ENCODE peak calls at places on chromosomes 5 and 9, in eight cellular contexts. L is cardiac muscle cell, E is heart left ventricle, T is A549, P is fibroblast of mammary gland, A is IMR-90, H is stomach, Q is GM12865. O is an unnamed sample.

GRCh38 chr9:80922544-80922943 is 766.8 kb downstream of the TLE1 start:
- DNase-seq in L (no peak), E (no peak), T (no peak), P (no peak), A (no peak), H (no peak), Q (no peak), O (no peak)

GRCh38 chr5:128083811-128084227 is 253 bp downstream of the SLC12A2 start:
- DNase-seq in L (peak; percentile 73), E (no peak), T (no peak), P (peak; percentile 31), A (peak; percentile 52), H (no peak), Q (no peak), O (peak; percentile 65)

GRCh38 chr9:114227288-114228033 is 72.1 kb downstream of the COL27A1 start:
- DNase-seq in L (no peak), E (no peak), T (no peak), P (no peak), A (no peak), H (no peak), Q (no peak), O (no peak)

GRCh38 chr5:1660511-1660910 is 136.8 kb upstream of the LPCAT1 start:
- DNase-seq in L (no peak), E (no peak), T (no peak), P (no peak), A (no peak), H (no peak), Q (no peak), O (no peak)

GRCh38 chr5:61200582-61201155 is 38.4 kb upstream of the SMIM15 start:
- DNase-seq in L (peak; percentile 55), E (no peak), T (no peak), P (no peak), A (peak; percentile 26), H (no peak), Q (peak; percentile 77), O (no peak)

GRCh38 chr9:89171693-89172092 is 6.9 kb downstream of the SHC3 start:
- DNase-seq in L (no peak), E (no peak), T (no peak), P (no peak), A (no peak), H (no peak), Q (no peak), O (no peak)

GRCh38 chr5:10330511-10331105 is 22.9 kb upstream of the MARCHF6 start:
- DNase-seq in L (no peak), E (no peak), T (no peak), P (no peak), A (no peak), H (no peak), Q (no peak), O (no peak)

GRCh38 chr5:112628219-112628618 is 109.5 kb upstream of the APC start:
- DNase-seq in L (no peak), E (no peak), T (no peak), P (no peak), A (no peak), H (no peak), Q (no peak), O (no peak)

GRCh38 chr9:137277329-137278041 is at the start of gene TOR4A:
- DNase-seq in L (peak; percentile 91), E (peak; percentile 94), T (peak; percentile 92), P (peak; percentile 78), A (peak; percentile 86), H (peak; percentile 92), Q (peak; percentile 91), O (peak; percentile 89)

GRCh38 chr5:74337252-74338100 is 303.1 kb downstream of the ENC1 start:
- DNase-seq in L (no peak), E (no peak), T (no peak), P (no peak), A (no peak), H (no peak), Q (no peak), O (no peak)

GRCh38 chr5:105812356-105812755 is 1858.4 kb downstream of the EFNA5 start:
- DNase-seq in L (peak; percentile 2), E (no peak), T (no peak), P (peak; percentile 7), A (peak; percentile 62), H (no peak), Q (no peak), O (no peak)

GRCh38 chr5:17426104-17426739 is 71.8 kb upstream of the TAF11L2 start:
- DNase-seq in L (no peak), E (no peak), T (no peak), P (no peak), A (no peak), H (no peak), Q (peak; percentile 51), O (no peak)

GRCh38 chr9:127384016-127384730 is 12.8 kb upstream of the SLC2A8 start:
- DNase-seq in L (no peak), E (no peak), T (no peak), P (no peak), A (no peak), H (no peak), Q (no peak), O (no peak)

GRCh38 chr9:99533421-99533820 is 288.3 kb upstream of the NR4A3 start:
- DNase-seq in L (no peak), E (no peak), T (no peak), P (no peak), A (no peak), H (no peak), Q (peak; percentile 13), O (no peak)

GRCh38 chr5:157986431-157986990 is 127.6 kb upstream of the CLINT1 start:
- DNase-seq in L (no peak), E (no peak), T (no peak), P (no peak), A (no peak), H (no peak), Q (no peak), O (no peak)

GRCh38 chr9:127583605-127584053 is 28.4 kb upstream of the STXBP1 start:
- DNase-seq in L (peak; percentile 69), E (no peak), T (no peak), P (peak; percentile 69), A (peak; percentile 71), H (no peak), Q (no peak), O (peak; percentile 66)

GRCh38 chr9:95036676-95037075 is 280.8 kb downstream of the FANCC start:
- DNase-seq in L (no peak), E (no peak), T (no peak), P (no peak), A (no peak), H (no peak), Q (no peak), O (no peak)

GRCh38 chr9:734831-735511 is 106.5 kb upstream of the DMRT1 start:
- DNase-seq in L (peak; percentile 96), E (peak; percentile 56), T (peak; percentile 22), P (peak; percentile 95), A (peak; percentile 97), H (no peak), Q (no peak), O (peak; percentile 96)

GRCh38 chr5:159224471-159224870 is 15.1 kb upstream of the RNF145 start:
- DNase-seq in L (no peak), E (no peak), T (no peak), P (no peak), A (no peak), H (no peak), Q (no peak), O (no peak)

GRCh38 chr5:11822598-11822997 is 81.6 kb downstream of the CTNND2 start:
- DNase-seq in L (no peak), E (no peak), T (no peak), P (no peak), A (no peak), H (no peak), Q (no peak), O (no peak)
- H3K4me3 ChIP-seq in L (no peak overlapping the region), E (no peak overlapping the region), T (no peak overlapping the region), P (no peak overlapping the region), A (no peak overlapping the region), H (no peak overlapping the region), Q (no peak overlapping the region), O (no peak overlapping the region)

GRCh38 chr5:90707698-90708097 is 149.1 kb downstream of the ADGRV1 start:
- DNase-seq in L (no peak), E (no peak), T (no peak), P (no peak), A (no peak), H (no peak), Q (no peak), O (no peak)

DNA sequence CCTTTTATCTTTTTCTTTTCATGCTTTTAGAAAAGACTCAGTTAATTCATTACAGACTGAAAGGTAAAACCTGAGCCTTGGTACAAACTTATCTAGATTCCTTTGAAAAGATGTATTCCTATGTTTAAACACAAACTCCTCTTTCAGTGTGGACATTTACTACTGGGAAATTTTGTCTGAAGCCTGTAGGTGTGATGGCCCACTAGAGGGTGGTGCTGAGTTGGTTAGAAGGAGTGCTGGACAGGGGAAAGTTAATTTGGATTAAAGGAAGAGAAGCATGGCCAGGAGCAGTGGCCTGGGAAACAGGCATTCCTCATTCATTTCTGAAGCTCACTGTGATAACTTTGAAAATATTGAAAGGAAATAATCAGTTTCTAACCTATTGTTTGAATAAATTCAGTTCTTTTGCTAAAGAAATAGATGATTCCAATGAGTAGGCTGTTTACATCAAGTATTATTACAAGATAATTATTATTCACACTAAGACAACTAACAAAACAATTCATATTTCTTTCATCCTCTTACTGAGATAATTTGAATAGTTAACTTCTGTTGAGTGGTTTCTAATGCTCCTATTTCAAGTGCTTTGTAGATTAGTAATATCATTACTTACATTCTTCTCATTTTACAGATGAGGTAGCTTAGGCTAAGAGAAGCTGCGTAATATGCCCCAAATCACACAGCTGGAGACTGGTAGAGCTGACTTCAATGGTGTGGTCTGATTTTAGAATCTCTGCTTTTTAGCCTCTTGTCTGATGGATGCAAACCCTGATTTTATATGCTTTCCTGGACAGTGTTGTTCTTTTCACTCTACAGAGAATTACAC is 150.9 kb downstream of the ADGRV1 start:
- DNase-seq in L (peak; percentile 52), E (peak; percentile 21), T (peak; percentile 53), P (peak; percentile 47), A (peak; percentile 25), H (peak; percentile 30), Q (peak; percentile 53), O (peak; percentile 54)
- TF ChIP-seq CTCF in L (peak; percentile 77), E (peak; percentile 30), T (peak; percentile 64), P (peak; percentile 72), A (peak; percentile 49), H (peak; percentile 40), Q (peak; percentile 73), O (peak; percentile 88)

DNA sequence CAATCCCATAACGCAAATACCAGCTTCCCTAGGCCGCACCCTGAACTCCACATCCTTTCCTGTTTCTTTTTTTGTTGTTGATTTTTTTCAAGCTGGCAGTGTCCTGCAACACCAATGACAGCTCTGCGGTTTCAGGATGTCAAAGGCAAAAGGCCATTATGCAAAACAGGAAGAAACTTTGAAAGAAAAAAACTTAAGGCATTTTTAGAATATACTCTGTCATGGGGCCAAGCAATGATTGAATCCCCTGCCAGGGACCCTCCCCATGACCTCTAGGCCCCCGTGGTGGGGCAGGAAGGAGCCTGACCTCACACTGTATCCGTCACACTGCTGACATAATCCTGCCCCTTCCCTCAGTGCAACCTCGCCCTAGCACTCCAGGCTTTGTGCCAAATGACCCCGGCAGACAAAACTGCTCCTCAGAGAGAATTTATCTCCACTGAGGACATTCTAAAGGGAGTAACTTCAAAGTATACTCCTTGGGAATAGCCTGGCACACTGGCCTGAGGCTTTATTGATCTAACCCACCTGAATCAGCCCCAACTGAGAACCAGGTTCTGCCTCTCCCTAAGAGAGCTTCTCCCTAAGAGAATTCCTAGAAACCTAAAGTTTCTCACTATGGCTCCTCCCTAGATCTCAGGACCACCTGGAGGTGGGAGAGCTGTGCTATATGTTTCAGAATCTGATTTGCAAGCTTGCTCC is 7.9 kb downstream of the B4GALT1 start:
- DNase-seq in L (peak; percentile 75), E (peak; percentile 89), T (peak; percentile 69), P (peak; percentile 83), A (peak; percentile 35), H (no peak), Q (peak; percentile 60), O (peak; percentile 61)
- H3K4me3 ChIP-seq in L (no peak overlapping the region), E (peak overlapping the region; percentile 33), T (peak overlapping the region; percentile 32), P (no peak overlapping the region), A (no peak overlapping the region), H (no peak overlapping the region), Q (peak overlapping the region; percentile 42), O (no peak overlapping the region)

GRCh38 chr5:177189965-177190364 is 56.4 kb downstream of the NSD1 start:
- DNase-seq in L (no peak), E (no peak), T (no peak), P (no peak), A (no peak), H (no peak), Q (no peak), O (no peak)
- TF ChIP-seq CTCF in L (no peak), E (no peak), T (no peak), P (no peak), A (no peak), H (no peak), Q (no peak), O (no peak)

O was measured in astrocyte of the spinal cord.